ENCODE peak calls at places on chromosome 18, in eight cellular contexts. One of them, this sample, is unnamed.
A peak's percentile ranks its signal among the peaks of the same experiment; 100 is the strongest.

GRCh38 chr18:61896767-61897166 is 4.0 kb upstream of the RNF152 start:
- DNase-seq in H1: no peak
- DNase-seq in HCT116: no peak
- DNase-seq in uterus: peak; percentile 92
- DNase-seq in A549: no peak
- DNase-seq in sigmoid colon: peak; percentile 90
- DNase-seq in Peyer's patch: no peak
- DNase-seq in K562: no peak
- DNase-seq in this sample: peak; percentile 85

GRCh38 chr18:54335638-54336173 is 22.0 kb downstream of the STARD6 start:
- DNase-seq in uterus: no peak
- DNase-seq in A549: no peak
- DNase-seq in Peyer's patch: no peak
- DNase-seq in H1: no peak
- DNase-seq in K562: no peak
- DNase-seq in HCT116: no peak
- DNase-seq in sigmoid colon: no peak
- DNase-seq in this sample: no peak

GRCh38 chr18:59219672-59220163 is at the start of gene GRP:
- DNase-seq in A549: no peak
- DNase-seq in sigmoid colon: no peak
- DNase-seq in HCT116: no peak
- DNase-seq in Peyer's patch: no peak
- DNase-seq in uterus: no peak
- DNase-seq in H1: no peak
- DNase-seq in K562: no peak
- DNase-seq in this sample: no peak

GRCh38 chr18:13726972-13727331 is 479 bp downstream of the RNMT start:
- DNase-seq in uterus: peak; percentile 43
- DNase-seq in HCT116: no peak
- DNase-seq in H1: no peak
- DNase-seq in sigmoid colon: peak; percentile 85
- DNase-seq in Peyer's patch: peak; percentile 43
- DNase-seq in K562: peak; percentile 56
- DNase-seq in A549: peak; percentile 5
- DNase-seq in this sample: peak; percentile 24

GRCh38 chr18:51132256-51132935 is 65.1 kb downstream of the MEX3C start:
- DNase-seq in sigmoid colon: no peak
- DNase-seq in H1: no peak
- DNase-seq in HCT116: no peak
- DNase-seq in Peyer's patch: no peak
- DNase-seq in K562: no peak
- DNase-seq in A549: no peak
- DNase-seq in uterus: no peak
- DNase-seq in this sample: no peak

GRCh38 chr18:44033144-44033543 is 647.5 kb upstream of the SETBP1 start:
- DNase-seq in HCT116: no peak
- DNase-seq in A549: no peak
- DNase-seq in H1: no peak
- DNase-seq in K562: no peak
- DNase-seq in sigmoid colon: no peak
- DNase-seq in uterus: no peak
- DNase-seq in Peyer's patch: no peak
- DNase-seq in this sample: no peak

GRCh38 chr18:55150001-55150400 is 190.7 kb upstream of the CCDC68 start:
- DNase-seq in uterus: no peak
- DNase-seq in K562: no peak
- DNase-seq in Peyer's patch: no peak
- DNase-seq in sigmoid colon: peak; percentile 67
- DNase-seq in H1: no peak
- DNase-seq in HCT116: no peak
- DNase-seq in A549: no peak
- DNase-seq in this sample: no peak

GRCh38 chr18:4004176-4004829 is 450.8 kb downstream of the DLGAP1 start:
- DNase-seq in Peyer's patch: no peak
- DNase-seq in HCT116: peak; percentile 16
- DNase-seq in sigmoid colon: no peak
- DNase-seq in A549: no peak
- DNase-seq in K562: no peak
- DNase-seq in uterus: no peak
- DNase-seq in H1: no peak
- DNase-seq in this sample: no peak

GRCh38 chr18:64966667-64967066 is 784.1 kb upstream of the CDH7 start:
- DNase-seq in K562: no peak
- DNase-seq in Peyer's patch: no peak
- DNase-seq in HCT116: no peak
- DNase-seq in A549: no peak
- DNase-seq in sigmoid colon: no peak
- DNase-seq in uterus: no peak
- DNase-seq in H1: no peak
- DNase-seq in this sample: no peak

DNA sequence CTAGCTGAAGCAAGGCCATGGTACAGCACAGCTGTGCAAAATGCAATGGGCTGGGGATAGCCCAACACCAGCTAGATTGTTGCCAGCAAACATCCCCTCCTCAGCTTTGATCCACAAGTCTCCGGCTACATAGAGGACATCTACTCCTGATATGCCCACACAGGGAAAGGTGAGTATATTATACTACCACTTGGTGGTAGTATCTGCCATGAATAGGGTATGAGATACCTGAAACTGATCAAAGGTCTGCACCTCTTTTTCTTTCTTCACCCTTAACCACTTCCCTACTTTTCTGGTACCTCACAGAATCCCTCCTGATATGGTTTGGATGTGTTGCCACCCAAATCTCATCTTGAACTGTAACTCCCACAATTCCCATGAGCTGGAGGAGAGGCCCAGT is 279.8 kb downstream of the TXNL1 start:
- DNase-seq in A549: no peak
- DNase-seq in K562: no peak
- DNase-seq in H1: no peak
- DNase-seq in sigmoid colon: no peak
- DNase-seq in uterus: no peak
- DNase-seq in HCT116: no peak
- DNase-seq in Peyer's patch: no peak
- DNase-seq in this sample: no peak
- TF ChIP-seq CTCF in A549: peak; percentile 9
- TF ChIP-seq CTCF in K562: no peak
- TF ChIP-seq CTCF in H1: no peak
- TF ChIP-seq CTCF in sigmoid colon: no peak
- TF ChIP-seq CTCF in uterus: no peak
- TF ChIP-seq CTCF in HCT116: no peak
- TF ChIP-seq CTCF in Peyer's patch: no peak
- TF ChIP-seq CTCF in this sample: no peak

GRCh38 chr18:69998523-69998987 is 50.9 kb upstream of the CD226 start:
- DNase-seq in A549: no peak
- DNase-seq in Peyer's patch: no peak
- DNase-seq in K562: no peak
- DNase-seq in sigmoid colon: no peak
- DNase-seq in H1: no peak
- DNase-seq in uterus: no peak
- DNase-seq in HCT116: no peak
- DNase-seq in this sample: no peak

GRCh38 chr18:69999671-70000070 is 52.0 kb upstream of the CD226 start:
- DNase-seq in sigmoid colon: no peak
- DNase-seq in Peyer's patch: no peak
- DNase-seq in uterus: no peak
- DNase-seq in HCT116: no peak
- DNase-seq in K562: no peak
- DNase-seq in A549: no peak
- DNase-seq in H1: no peak
- DNase-seq in this sample: no peak

GRCh38 chr18:69996417-69996816 is 48.7 kb upstream of the CD226 start:
- DNase-seq in H1: no peak
- DNase-seq in A549: no peak
- DNase-seq in HCT116: no peak
- DNase-seq in Peyer's patch: no peak
- DNase-seq in uterus: no peak
- DNase-seq in sigmoid colon: no peak
- DNase-seq in K562: no peak
- DNase-seq in this sample: no peak

GRCh38 chr18:69995774-69996173 is 48.1 kb upstream of the CD226 start:
- DNase-seq in HCT116: no peak
- DNase-seq in A549: no peak
- DNase-seq in sigmoid colon: no peak
- DNase-seq in uterus: no peak
- DNase-seq in H1: no peak
- DNase-seq in Peyer's patch: no peak
- DNase-seq in K562: no peak
- DNase-seq in this sample: no peak

DNA sequence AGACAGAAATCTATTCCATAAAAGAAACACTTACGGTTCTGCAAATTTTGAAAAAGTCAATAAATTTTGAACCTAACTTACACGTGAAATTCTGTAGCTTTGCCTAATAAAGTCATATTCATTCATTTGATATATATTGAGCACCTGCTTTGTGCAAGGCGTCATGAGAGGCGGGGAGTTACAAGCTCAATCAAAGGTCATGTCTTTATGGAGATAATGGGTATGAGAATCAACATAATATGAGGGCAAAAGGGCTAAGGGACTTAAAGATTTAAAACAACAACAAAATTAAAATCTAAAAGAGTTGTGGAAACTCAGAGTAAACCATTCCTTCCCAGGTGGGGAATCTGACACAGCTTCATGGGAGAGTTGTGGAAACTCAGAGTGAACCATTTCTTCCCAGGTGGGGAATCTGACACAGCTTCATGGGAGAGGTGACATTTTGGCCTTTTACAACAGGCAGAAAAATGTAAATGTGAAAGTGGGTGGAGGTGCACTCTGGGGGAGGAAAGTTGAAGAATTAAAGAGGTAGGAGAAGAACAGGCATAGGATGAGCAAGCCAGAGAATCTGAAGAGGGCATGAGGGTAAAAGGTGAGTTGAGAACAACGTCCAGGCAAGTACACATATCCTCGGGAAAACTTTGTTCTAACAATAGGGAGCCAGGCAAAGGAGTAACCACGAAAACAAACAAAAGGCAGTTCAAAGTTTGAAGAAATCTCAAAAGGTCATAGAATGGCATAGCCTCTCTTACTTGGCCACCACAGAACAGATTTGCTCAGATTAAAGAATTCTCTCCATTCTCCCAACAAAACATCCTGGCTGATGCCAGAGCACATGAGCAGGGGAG is 49.5 kb upstream of the CD226 start:
- DNase-seq in A549: no peak
- DNase-seq in sigmoid colon: no peak
- DNase-seq in uterus: no peak
- DNase-seq in H1: no peak
- DNase-seq in Peyer's patch: no peak
- DNase-seq in HCT116: no peak
- DNase-seq in K562: no peak
- DNase-seq in this sample: no peak
- TF ChIP-seq POLR2A in A549: no peak
- TF ChIP-seq POLR2A in sigmoid colon: no peak
- TF ChIP-seq POLR2A in uterus: no peak
- TF ChIP-seq POLR2A in H1: no peak
- TF ChIP-seq POLR2A in Peyer's patch: no peak
- TF ChIP-seq POLR2A in HCT116: no peak
- TF ChIP-seq POLR2A in K562: no peak
- TF ChIP-seq POLR2A in this sample: no peak

GRCh38 chr18:6732952-6733351 is 3.4 kb downstream of the ARHGAP28 start:
- DNase-seq in H1: no peak
- DNase-seq in HCT116: no peak
- DNase-seq in uterus: no peak
- DNase-seq in A549: no peak
- DNase-seq in Peyer's patch: no peak
- DNase-seq in sigmoid colon: no peak
- DNase-seq in K562: no peak
- DNase-seq in this sample: no peak
- TF ChIP-seq CTCF in H1: no peak
- TF ChIP-seq CTCF in HCT116: no peak
- TF ChIP-seq CTCF in uterus: no peak
- TF ChIP-seq CTCF in A549: no peak
- TF ChIP-seq CTCF in Peyer's patch: no peak
- TF ChIP-seq CTCF in sigmoid colon: no peak
- TF ChIP-seq CTCF in K562: no peak
- TF ChIP-seq CTCF in this sample: no peak

GRCh38 chr18:25352629-25353005 is 651 bp upstream of the ZNF521 start:
- DNase-seq in uterus: no peak
- DNase-seq in H1: no peak
- DNase-seq in K562: no peak
- DNase-seq in Peyer's patch: no peak
- DNase-seq in sigmoid colon: no peak
- DNase-seq in A549: no peak
- DNase-seq in HCT116: no peak
- DNase-seq in this sample: no peak

GRCh38 chr18:25350561-25351201 is 1.3 kb downstream of the ZNF521 start:
- DNase-seq in uterus: peak; percentile 65
- DNase-seq in A549: no peak
- DNase-seq in H1: no peak
- DNase-seq in sigmoid colon: peak; percentile 78
- DNase-seq in HCT116: no peak
- DNase-seq in Peyer's patch: peak; percentile 17
- DNase-seq in K562: no peak
- DNase-seq in this sample: peak; percentile 39

GRCh38 chr18:25351280-25351772 is 640 bp downstream of the ZNF521 start:
- DNase-seq in K562: no peak
- DNase-seq in sigmoid colon: no peak
- DNase-seq in Peyer's patch: peak; percentile 17
- DNase-seq in HCT116: no peak
- DNase-seq in uterus: peak; percentile 29
- DNase-seq in A549: no peak
- DNase-seq in H1: no peak
- DNase-seq in this sample: no peak

GRCh38 chr18:25353080-25353479 is 1.1 kb upstream of the ZNF521 start:
- DNase-seq in uterus: no peak
- DNase-seq in A549: no peak
- DNase-seq in H1: no peak
- DNase-seq in sigmoid colon: no peak
- DNase-seq in HCT116: no peak
- DNase-seq in K562: no peak
- DNase-seq in Peyer's patch: no peak
- DNase-seq in this sample: no peak

DNA sequence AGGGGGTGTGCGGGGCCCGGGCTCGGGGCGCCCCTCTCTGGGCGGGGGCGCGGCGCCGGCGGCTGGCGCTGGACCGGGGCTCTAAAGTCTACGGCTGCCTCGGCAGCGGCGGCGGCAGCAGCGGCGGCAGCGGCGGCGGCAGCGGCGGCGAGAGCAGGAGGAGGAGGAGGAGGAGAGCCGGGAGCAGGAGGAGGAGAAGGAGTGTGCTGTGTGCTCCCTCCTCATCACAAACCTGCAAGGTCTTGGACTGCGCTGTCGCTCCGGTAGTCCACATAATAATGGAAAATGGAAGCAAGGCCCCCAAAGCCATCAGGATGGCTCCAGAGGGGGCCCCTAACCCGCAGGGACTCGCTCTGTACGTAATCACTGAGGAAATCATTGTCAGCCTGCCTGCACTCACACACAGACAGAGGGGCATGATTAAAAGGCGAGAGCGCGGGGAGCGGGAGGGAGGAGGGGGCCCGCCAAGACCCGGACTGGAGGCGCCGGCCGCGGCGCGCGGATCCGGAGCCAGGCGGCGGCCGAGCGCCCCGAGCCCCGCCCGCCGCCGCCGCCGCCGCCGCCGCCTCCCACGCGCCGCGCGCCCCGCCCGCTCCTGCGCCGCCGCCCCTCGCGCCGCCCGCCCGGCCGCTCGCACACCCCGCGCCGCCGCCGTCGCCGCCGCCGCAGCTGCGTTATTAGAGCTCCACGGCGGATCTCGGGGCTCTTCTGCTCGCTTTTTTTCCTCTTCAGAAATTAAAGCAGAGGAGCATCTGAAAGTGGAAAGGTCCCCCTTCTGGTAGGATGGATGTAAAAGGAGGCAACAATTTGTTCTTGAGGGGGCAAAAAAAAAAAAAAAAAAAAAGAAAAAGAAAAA is at the start of gene ZNF521:
- DNase-seq in H1: peak; percentile 46
- DNase-seq in A549: no peak
- DNase-seq in uterus: peak; percentile 92
- DNase-seq in HCT116: peak; percentile 18
- DNase-seq in Peyer's patch: peak; percentile 47
- DNase-seq in K562: peak; percentile 90
- DNase-seq in sigmoid colon: peak; percentile 94
- DNase-seq in this sample: peak; percentile 83
- TF ChIP-seq POLR2A in H1: no peak
- TF ChIP-seq POLR2A in A549: no peak
- TF ChIP-seq POLR2A in uterus: peak; percentile 70
- TF ChIP-seq POLR2A in HCT116: no peak
- TF ChIP-seq POLR2A in Peyer's patch: no peak
- TF ChIP-seq POLR2A in K562: no peak
- TF ChIP-seq POLR2A in sigmoid colon: no peak
- TF ChIP-seq POLR2A in this sample: peak; percentile 41